ENCODE peak calls at places on chromosomes 2 and 18, in seven cellular contexts. One of them, this sample, is unnamed.

GRCh38 chr2:67255933-67256615 is 141.1 kb upstream of the ETAA1 start:
- DNase-seq in tibial artery: no peak
- DNase-seq in kidney: no peak
- DNase-seq in sigmoid colon: no peak
- DNase-seq in dorsolateral prefrontal cortex: no peak
- DNase-seq in cardiac muscle cell: peak
- DNase-seq in A549: no peak
- DNase-seq in this sample: peak

GRCh38 chr18:45688113-45688512 is 35.9 kb upstream of the SLC14A1 start:
- DNase-seq in sigmoid colon: no peak
- DNase-seq in cardiac muscle cell: peak
- DNase-seq in dorsolateral prefrontal cortex: no peak
- DNase-seq in A549: no peak
- DNase-seq in kidney: no peak
- DNase-seq in tibial artery: no peak
- DNase-seq in this sample: no peak

GRCh38 chr18:36662000-36662399 is 166.8 kb downstream of the TPGS2 start:
- DNase-seq in kidney: no peak
- DNase-seq in sigmoid colon: no peak
- DNase-seq in dorsolateral prefrontal cortex: no peak
- DNase-seq in cardiac muscle cell: peak
- DNase-seq in tibial artery: no peak
- DNase-seq in A549: peak
- DNase-seq in this sample: no peak

GRCh38 chr2:223692227-223692947 is 90.2 kb upstream of the SCG2 start:
- DNase-seq in kidney: no peak
- DNase-seq in sigmoid colon: no peak
- DNase-seq in dorsolateral prefrontal cortex: peak
- DNase-seq in tibial artery: no peak
- DNase-seq in cardiac muscle cell: peak
- DNase-seq in A549: peak
- DNase-seq in this sample: peak

GRCh38 chr2:28587526-28588230 is 91.8 kb downstream of the PLB1 start:
- DNase-seq in sigmoid colon: peak
- DNase-seq in kidney: no peak
- DNase-seq in tibial artery: no peak
- DNase-seq in A549: no peak
- DNase-seq in dorsolateral prefrontal cortex: no peak
- DNase-seq in cardiac muscle cell: no peak
- DNase-seq in this sample: no peak

GRCh38 chr2:36695746-36696415 is 626 bp upstream of the VIT start:
- DNase-seq in sigmoid colon: no peak
- DNase-seq in tibial artery: no peak
- DNase-seq in cardiac muscle cell: peak
- DNase-seq in kidney: no peak
- DNase-seq in dorsolateral prefrontal cortex: no peak
- DNase-seq in A549: peak
- DNase-seq in this sample: no peak

GRCh38 chr18:52319423-52319822 is 20.6 kb upstream of the DCC start:
- DNase-seq in tibial artery: no peak
- DNase-seq in cardiac muscle cell: no peak
- DNase-seq in dorsolateral prefrontal cortex: no peak
- DNase-seq in A549: no peak
- DNase-seq in sigmoid colon: no peak
- DNase-seq in kidney: no peak
- DNase-seq in this sample: no peak

GRCh38 chr18:48473816-48474215 is 64.6 kb upstream of the ZBTB7C start:
- DNase-seq in kidney: no peak
- DNase-seq in cardiac muscle cell: no peak
- DNase-seq in tibial artery: no peak
- DNase-seq in dorsolateral prefrontal cortex: no peak
- DNase-seq in sigmoid colon: no peak
- DNase-seq in A549: no peak
- DNase-seq in this sample: no peak

GRCh38 chr2:102297891-102298290 is 13.5 kb upstream of the IL1RL1 start:
- DNase-seq in A549: no peak
- DNase-seq in cardiac muscle cell: peak
- DNase-seq in dorsolateral prefrontal cortex: no peak
- DNase-seq in tibial artery: no peak
- DNase-seq in sigmoid colon: no peak
- DNase-seq in kidney: no peak
- DNase-seq in this sample: no peak

GRCh38 chr2:85976106-85976920 is 87.5 kb upstream of the ST3GAL5 start:
- DNase-seq in dorsolateral prefrontal cortex: no peak
- DNase-seq in kidney: no peak
- DNase-seq in sigmoid colon: peak
- DNase-seq in A549: no peak
- DNase-seq in tibial artery: no peak
- DNase-seq in cardiac muscle cell: peak
- DNase-seq in this sample: peak

GRCh38 chr2:71923143-71923525 is 224.5 kb downstream of the CYP26B1 start:
- DNase-seq in kidney: no peak
- DNase-seq in dorsolateral prefrontal cortex: no peak
- DNase-seq in tibial artery: no peak
- DNase-seq in cardiac muscle cell: no peak
- DNase-seq in sigmoid colon: no peak
- DNase-seq in A549: no peak
- DNase-seq in this sample: no peak

GRCh38 chr2:175478369-175478768 is 296.9 kb upstream of the ATP5MC3 start:
- DNase-seq in sigmoid colon: no peak
- DNase-seq in cardiac muscle cell: no peak
- DNase-seq in kidney: no peak
- DNase-seq in tibial artery: no peak
- DNase-seq in A549: no peak
- DNase-seq in dorsolateral prefrontal cortex: no peak
- DNase-seq in this sample: no peak

GRCh38 chr18:68865503-68865902 is 67.6 kb downstream of the CCDC102B start:
- DNase-seq in kidney: no peak
- DNase-seq in A549: no peak
- DNase-seq in dorsolateral prefrontal cortex: no peak
- DNase-seq in sigmoid colon: no peak
- DNase-seq in cardiac muscle cell: no peak
- DNase-seq in tibial artery: no peak
- DNase-seq in this sample: no peak

GRCh38 chr2:11379558-11379957 is 35.1 kb upstream of the ROCK2 start:
- DNase-seq in tibial artery: no peak
- DNase-seq in kidney: no peak
- DNase-seq in dorsolateral prefrontal cortex: no peak
- DNase-seq in A549: no peak
- DNase-seq in cardiac muscle cell: peak
- DNase-seq in sigmoid colon: no peak
- DNase-seq in this sample: peak

GRCh38 chr18:75293591-75293990 is 83.0 kb downstream of the TSHZ1 start:
- DNase-seq in tibial artery: no peak
- DNase-seq in A549: no peak
- DNase-seq in cardiac muscle cell: no peak
- DNase-seq in kidney: no peak
- DNase-seq in dorsolateral prefrontal cortex: no peak
- DNase-seq in sigmoid colon: no peak
- DNase-seq in this sample: peak

GRCh38 chr2:219030177-219030940 is 11.0 kb downstream of the CFAP65 start:
- DNase-seq in dorsolateral prefrontal cortex: no peak
- DNase-seq in A549: no peak
- DNase-seq in kidney: peak
- DNase-seq in sigmoid colon: no peak
- DNase-seq in tibial artery: no peak
- DNase-seq in cardiac muscle cell: no peak
- DNase-seq in this sample: no peak

GRCh38 chr2:111122631-111123421 is 2.1 kb downstream of the BCL2L11 start:
- DNase-seq in sigmoid colon: peak
- DNase-seq in dorsolateral prefrontal cortex: peak
- DNase-seq in kidney: peak
- DNase-seq in cardiac muscle cell: peak
- DNase-seq in A549: peak
- DNase-seq in tibial artery: peak
- DNase-seq in this sample: peak

GRCh38 chr18:12934454-12935071 is 13.2 kb upstream of the SEH1L start:
- DNase-seq in sigmoid colon: peak
- DNase-seq in tibial artery: peak
- DNase-seq in kidney: peak
- DNase-seq in A549: peak
- DNase-seq in cardiac muscle cell: peak
- DNase-seq in dorsolateral prefrontal cortex: peak
- DNase-seq in this sample: peak

GRCh38 chr2:121489284-121489683 is 41.4 kb upstream of the RNU4ATAC start:
- DNase-seq in A549: peak
- DNase-seq in cardiac muscle cell: peak
- DNase-seq in sigmoid colon: no peak
- DNase-seq in kidney: no peak
- DNase-seq in tibial artery: no peak
- DNase-seq in dorsolateral prefrontal cortex: no peak
- DNase-seq in this sample: no peak

GRCh38 chr2:191636235-191636543 is 41.7 kb upstream of the NABP1 start:
- DNase-seq in tibial artery: no peak
- DNase-seq in A549: peak
- DNase-seq in cardiac muscle cell: peak
- DNase-seq in dorsolateral prefrontal cortex: no peak
- DNase-seq in kidney: no peak
- DNase-seq in sigmoid colon: no peak
- DNase-seq in this sample: peak

GRCh38 chr2:29225814-29226213 is 110.6 kb downstream of the CLIP4 start:
- DNase-seq in kidney: no peak
- DNase-seq in sigmoid colon: peak
- DNase-seq in cardiac muscle cell: no peak
- DNase-seq in A549: no peak
- DNase-seq in tibial artery: no peak
- DNase-seq in dorsolateral prefrontal cortex: peak
- DNase-seq in this sample: no peak

GRCh38 chr2:241864897-241865213 is 4.7 kb upstream of the RTP5 start:
- DNase-seq in sigmoid colon: no peak
- DNase-seq in dorsolateral prefrontal cortex: no peak
- DNase-seq in kidney: no peak
- DNase-seq in A549: no peak
- DNase-seq in cardiac muscle cell: no peak
- DNase-seq in tibial artery: no peak
- DNase-seq in this sample: no peak

GRCh38 chr2:127408807-127409099 is 9.5 kb upstream of the PROC start:
- DNase-seq in sigmoid colon: no peak
- DNase-seq in tibial artery: no peak
- DNase-seq in kidney: no peak
- DNase-seq in A549: no peak
- DNase-seq in dorsolateral prefrontal cortex: no peak
- DNase-seq in cardiac muscle cell: no peak
- DNase-seq in this sample: no peak
- H3K4me3 ChIP-seq in sigmoid colon: no peak
- H3K4me3 ChIP-seq in tibial artery: peak
- H3K4me3 ChIP-seq in kidney: no peak
- H3K4me3 ChIP-seq in A549: peak
- H3K4me3 ChIP-seq in dorsolateral prefrontal cortex: peak
- H3K4me3 ChIP-seq in cardiac muscle cell: peak
- H3K4me3 ChIP-seq in this sample: no peak

GRCh38 chr2:78896536-78896935 is 129.0 kb upstream of the REG3G start:
- DNase-seq in A549: no peak
- DNase-seq in kidney: no peak
- DNase-seq in sigmoid colon: no peak
- DNase-seq in dorsolateral prefrontal cortex: no peak
- DNase-seq in tibial artery: no peak
- DNase-seq in cardiac muscle cell: no peak
- DNase-seq in this sample: no peak

GRCh38 chr2:78887436-78887835 is 138.1 kb upstream of the REG3G start:
- DNase-seq in cardiac muscle cell: no peak
- DNase-seq in kidney: no peak
- DNase-seq in tibial artery: no peak
- DNase-seq in A549: no peak
- DNase-seq in dorsolateral prefrontal cortex: no peak
- DNase-seq in sigmoid colon: no peak
- DNase-seq in this sample: no peak

GRCh38 chr2:78892310-78892709 is 133.2 kb upstream of the REG3G start:
- DNase-seq in sigmoid colon: no peak
- DNase-seq in kidney: no peak
- DNase-seq in cardiac muscle cell: no peak
- DNase-seq in A549: no peak
- DNase-seq in dorsolateral prefrontal cortex: no peak
- DNase-seq in tibial artery: no peak
- DNase-seq in this sample: no peak

GRCh38 chr2:78890940-78891339 is 134.6 kb upstream of the REG3G start:
- DNase-seq in dorsolateral prefrontal cortex: no peak
- DNase-seq in cardiac muscle cell: no peak
- DNase-seq in sigmoid colon: no peak
- DNase-seq in tibial artery: no peak
- DNase-seq in kidney: no peak
- DNase-seq in A549: no peak
- DNase-seq in this sample: no peak
- H3K4me3 ChIP-seq in dorsolateral prefrontal cortex: no peak
- H3K4me3 ChIP-seq in cardiac muscle cell: no peak
- H3K4me3 ChIP-seq in sigmoid colon: no peak
- H3K4me3 ChIP-seq in tibial artery: no peak
- H3K4me3 ChIP-seq in kidney: no peak
- H3K4me3 ChIP-seq in A549: no peak
- H3K4me3 ChIP-seq in this sample: no peak

GRCh38 chr18:961644-962355 is 57.1 kb downstream of the ADCYAP1 start:
- DNase-seq in A549: peak
- DNase-seq in cardiac muscle cell: peak
- DNase-seq in kidney: peak
- DNase-seq in sigmoid colon: no peak
- DNase-seq in tibial artery: no peak
- DNase-seq in dorsolateral prefrontal cortex: no peak
- DNase-seq in this sample: peak
- H3K4me3 ChIP-seq in A549: no peak
- H3K4me3 ChIP-seq in cardiac muscle cell: no peak
- H3K4me3 ChIP-seq in kidney: peak
- H3K4me3 ChIP-seq in sigmoid colon: no peak
- H3K4me3 ChIP-seq in tibial artery: peak
- H3K4me3 ChIP-seq in dorsolateral prefrontal cortex: peak
- H3K4me3 ChIP-seq in this sample: peak

GRCh38 chr2:60411295-60411694 is 142.2 kb downstream of the BCL11A start:
- DNase-seq in sigmoid colon: no peak
- DNase-seq in tibial artery: no peak
- DNase-seq in A549: no peak
- DNase-seq in dorsolateral prefrontal cortex: no peak
- DNase-seq in kidney: no peak
- DNase-seq in cardiac muscle cell: peak
- DNase-seq in this sample: no peak
- H3K4me3 ChIP-seq in sigmoid colon: no peak
- H3K4me3 ChIP-seq in tibial artery: no peak
- H3K4me3 ChIP-seq in A549: no peak
- H3K4me3 ChIP-seq in dorsolateral prefrontal cortex: no peak
- H3K4me3 ChIP-seq in kidney: no peak
- H3K4me3 ChIP-seq in cardiac muscle cell: no peak
- H3K4me3 ChIP-seq in this sample: no peak

This sample was measured in SJSA1.